ENCODE peak calls at places on chromosome 2, in four cellular contexts. One of them, this sample, is unnamed.

GRCh38 chr2:30768036-30768686 is 39.1 kb downstream of the CAPN13 start:
- DNase-seq in A549: no peak
- DNase-seq in RPMI8226: no peak
- DNase-seq in OCI-LY7: peak; percentile 30
- DNase-seq in this sample: no peak

GRCh38 chr2:47028846-47029560 is 113.4 kb upstream of the MCFD2 start:
- DNase-seq in A549: no peak
- DNase-seq in OCI-LY7: no peak
- DNase-seq in RPMI8226: no peak
- DNase-seq in this sample: no peak

GRCh38 chr2:39837856-39838453 is 58.9 kb upstream of the THUMPD2 start:
- DNase-seq in RPMI8226: peak; percentile 52
- DNase-seq in OCI-LY7: peak; percentile 78
- DNase-seq in A549: peak; percentile 61
- DNase-seq in this sample: peak; percentile 40

GRCh38 chr2:11398710-11399109 is 54.3 kb upstream of the ROCK2 start:
- DNase-seq in OCI-LY7: no peak
- DNase-seq in RPMI8226: no peak
- DNase-seq in A549: no peak
- DNase-seq in this sample: peak; percentile 43

GRCh38 chr2:135457279-135457678 is 73.7 kb downstream of the ZRANB3 start:
- DNase-seq in A549: no peak
- DNase-seq in RPMI8226: no peak
- DNase-seq in OCI-LY7: no peak
- DNase-seq in this sample: no peak

GRCh38 chr2:132253496-132254305 is 91.9 kb upstream of the ANKRD30BL start:
- DNase-seq in A549: no peak
- DNase-seq in OCI-LY7: no peak
- DNase-seq in RPMI8226: no peak
- DNase-seq in this sample: no peak

GRCh38 chr2:188746727-188747126 is 227.4 kb upstream of the COL3A1 start:
- DNase-seq in RPMI8226: no peak
- DNase-seq in A549: no peak
- DNase-seq in OCI-LY7: no peak
- DNase-seq in this sample: no peak

GRCh38 chr2:237700583-237701032 is 73.2 kb downstream of the LRRFIP1 start:
- DNase-seq in OCI-LY7: peak; percentile 29
- DNase-seq in A549: no peak
- DNase-seq in RPMI8226: peak; percentile 49
- DNase-seq in this sample: no peak

GRCh38 chr2:72271766-72272615 is 124.3 kb upstream of the CYP26B1 start:
- DNase-seq in RPMI8226: no peak
- DNase-seq in A549: peak; percentile 97
- DNase-seq in OCI-LY7: no peak
- DNase-seq in this sample: peak; percentile 37

GRCh38 chr2:151278487-151278886 is 11.0 kb downstream of the NMI start:
- DNase-seq in RPMI8226: no peak
- DNase-seq in OCI-LY7: no peak
- DNase-seq in A549: no peak
- DNase-seq in this sample: no peak

GRCh38 chr2:168469281-168469988 is 13.4 kb downstream of the CERS6 start:
- DNase-seq in OCI-LY7: peak; percentile 12
- DNase-seq in A549: no peak
- DNase-seq in RPMI8226: peak; percentile 15
- DNase-seq in this sample: no peak

GRCh38 chr2:206984206-206984605 is 44.9 kb downstream of the CPO start:
- DNase-seq in A549: no peak
- DNase-seq in OCI-LY7: no peak
- DNase-seq in RPMI8226: no peak
- DNase-seq in this sample: no peak

GRCh38 chr2:80149991-80150390 is 154.6 kb downstream of the LRRTM1 start:
- DNase-seq in OCI-LY7: no peak
- DNase-seq in RPMI8226: no peak
- DNase-seq in A549: no peak
- DNase-seq in this sample: no peak

GRCh38 chr2:54899576-54900200 is 150.6 kb downstream of the RTN4 start:
- DNase-seq in OCI-LY7: no peak
- DNase-seq in A549: peak; percentile 58
- DNase-seq in RPMI8226: peak; percentile 37
- DNase-seq in this sample: no peak

GRCh38 chr2:101717041-101717817 is 19.7 kb downstream of the MAP4K4 start:
- DNase-seq in OCI-LY7: peak; percentile 94
- DNase-seq in A549: no peak
- DNase-seq in RPMI8226: no peak
- DNase-seq in this sample: no peak

This sample was measured in right lobe of liver.